ENCODE peak calls at places on chromosome 1, in ten cellular contexts. C is LHCN-M2; T is substantia nigra; Q is T-helper 1 cell; G is upper lobe of right lung; X is NCI-H446 treated with DMSO at 0.1 percent for 48 hours; H is CD4-positive, alpha-beta memory T cell; J is skeletal muscle cell; W is left colon; U is ovary. N is an unnamed sample.
A peak's percentile ranks its signal among the peaks of the same experiment; 100 is the strongest.

GRCh38 chr1:6185635-6186382 is 5.7 kb upstream of the CHD5 start:
- DNase-seq in C (no peak), T (no peak), Q (no peak), G (no peak), X (no peak), H (no peak), J (no peak), W (no peak), U (no peak), N (peak; percentile 2)

GRCh38 chr1:28971980-28972771 is 57.8 kb downstream of the EPB41 start:
- DNase-seq in C (peak; percentile 80), T (no peak), Q (no peak), G (no peak), X (no peak), H (no peak), J (peak; percentile 70), W (no peak), U (peak; percentile 29), N (no peak)

GRCh38 chr1:31422505-31423319 is 9.7 kb downstream of the SERINC2 start:
- DNase-seq in C (peak; percentile 83), T (peak; percentile 46), Q (peak; percentile 49), G (peak; percentile 82), X (no peak), H (peak; percentile 57), J (peak; percentile 64), W (peak; percentile 80), U (peak; percentile 59), N (peak; percentile 82)

GRCh38 chr1:10774615-10775310 is 21.7 kb downstream of the CASZ1 start:
- DNase-seq in C (no peak), T (peak; percentile 4), Q (no peak), G (no peak), X (no peak), H (no peak), J (no peak), W (no peak), U (no peak), N (no peak)

GRCh38 chr1:222535455-222535854 is 12.4 kb downstream of the HHIPL2 start:
- DNase-seq in C (no peak), T (no peak), Q (no peak), G (no peak), X (no peak), H (no peak), J (no peak), W (no peak), U (no peak), N (no peak)

GRCh38 chr1:67479146-67479891 is 49.1 kb upstream of the SERBP1 start:
- DNase-seq in C (no peak), T (peak; percentile 20), Q (no peak), G (no peak), X (no peak), H (no peak), J (no peak), W (no peak), U (peak; percentile 56), N (no peak)

GRCh38 chr1:20343149-20343936 is 52.7 kb downstream of the VWA5B1 start:
- DNase-seq in C (no peak), T (no peak), Q (peak; percentile 14), G (no peak), X (no peak), H (no peak), J (no peak), W (peak; percentile 29), U (peak; percentile 79), N (peak; percentile 17)

GRCh38 chr1:235997916-235998315 is 67.0 kb downstream of the NID1 start:
- DNase-seq in C (no peak), T (no peak), Q (no peak), G (no peak), X (no peak), H (no peak), J (no peak), W (no peak), U (no peak), N (no peak)

GRCh38 chr1:30744060-30744756 is 13.4 kb downstream of the LAPTM5 start:
- DNase-seq in C (peak; percentile 57), T (no peak), Q (peak; percentile 32), G (no peak), X (no peak), H (peak; percentile 75), J (no peak), W (no peak), U (no peak), N (no peak)

N was measured in midbrain.